ENCODE peak calls at places on chromosome 17, in seven cellular contexts. M is neural progenitor cell, G is HCT116, C is OCI-LY7, N is hepatocyte, S is GM23338, J is SK-N-SH. P is an unnamed sample.

GRCh38 chr17:53516643-53517042 is 306.1 kb upstream of the KIF2B start:
- DNase-seq in M (peak), G (no peak), C (no peak), N (peak), S (peak), J (no peak), P (peak)

GRCh38 chr17:8859029-8859803 is 8.3 kb downstream of the PIK3R6 start:
- DNase-seq in M (no peak), G (no peak), C (no peak), N (no peak), S (no peak), J (no peak), P (no peak)

GRCh38 chr17:72590382-72590781 is 469.6 kb downstream of the SOX9 start:
- DNase-seq in M (no peak), G (no peak), C (no peak), N (no peak), S (no peak), J (no peak), P (peak)

GRCh38 chr17:80957461-80957941 is 34.1 kb upstream of the CHMP6 start:
- DNase-seq in M (no peak), G (no peak), C (no peak), N (no peak), S (no peak), J (no peak), P (no peak)

GRCh38 chr17:36686123-36686669 is 84.8 kb downstream of the MRM1 start:
- DNase-seq in M (no peak), G (no peak), C (no peak), N (no peak), S (no peak), J (no peak), P (peak)

GRCh38 chr17:82781894-82782274 is 30.0 kb downstream of the TBCD start:
- DNase-seq in M (peak), G (peak), C (peak), N (peak), S (peak), J (peak), P (peak)

GRCh38 chr17:63911657-63912100 is 621 bp upstream of the CSHL1 start:
- DNase-seq in M (peak), G (peak), C (peak), N (peak), S (peak), J (peak), P (peak)

GRCh38 chr17:69175812-69176517 is 34.3 kb upstream of the ABCA6 start:
- DNase-seq in M (no peak), G (peak), C (no peak), N (peak), S (no peak), J (no peak), P (peak)

GRCh38 chr17:48704521-48704920 is 17.8 kb downstream of the PRAC1 start:
- DNase-seq in M (no peak), G (no peak), C (no peak), N (no peak), S (no peak), J (no peak), P (no peak)

GRCh38 chr17:77215281-77215680 is 74.5 kb downstream of the SEC14L1 start:
- DNase-seq in M (no peak), G (no peak), C (no peak), N (no peak), S (no peak), J (no peak), P (no peak)

GRCh38 chr17:38625482-38625881 is 19.7 kb upstream of the SRCIN1 start:
- DNase-seq in M (no peak), G (no peak), C (no peak), N (no peak), S (no peak), J (no peak), P (no peak)

GRCh38 chr17:29784661-29785060 is 145.4 kb downstream of the SSH2 start:
- DNase-seq in M (no peak), G (no peak), C (no peak), N (no peak), S (no peak), J (no peak), P (no peak)

GRCh38 chr17:40331743-40332641 is 23.0 kb downstream of the RARA start:
- DNase-seq in M (no peak), G (no peak), C (no peak), N (peak), S (no peak), J (peak), P (no peak)

GRCh38 chr17:38701504-38702165 is 3.4 kb upstream of the MLLT6 start:
- DNase-seq in M (no peak), G (no peak), C (peak), N (peak), S (peak), J (no peak), P (peak)

GRCh38 chr17:57955183-57955952 is at the start of gene CUEDC1:
- DNase-seq in M (peak), G (no peak), C (peak), N (peak), S (peak), J (peak), P (peak)

GRCh38 chr17:51818777-51819176 is 339.7 kb downstream of the CA10 start:
- DNase-seq in M (no peak), G (no peak), C (no peak), N (no peak), S (no peak), J (no peak), P (peak)

GRCh38 chr17:20032636-20033035 is 23.5 kb downstream of the SPECC1 start:
- DNase-seq in M (no peak), G (no peak), C (no peak), N (no peak), S (no peak), J (no peak), P (no peak)

GRCh38 chr17:73513426-73513825 is 130.8 kb downstream of the SDK2 start:
- DNase-seq in M (peak), G (no peak), C (no peak), N (no peak), S (no peak), J (no peak), P (no peak)

GRCh38 chr17:40598928-40599627 is 33.8 kb upstream of the CCR7 start:
- DNase-seq in M (no peak), G (no peak), C (peak), N (no peak), S (no peak), J (no peak), P (no peak)

GRCh38 chr17:8922451-8922850 is 43.1 kb downstream of the PIK3R5 start:
- DNase-seq in M (no peak), G (no peak), C (no peak), N (peak), S (no peak), J (no peak), P (peak)

GRCh38 chr17:72560303-72561247 is 439.8 kb downstream of the SOX9 start:
- DNase-seq in M (peak), G (peak), C (peak), N (peak), S (peak), J (peak), P (peak)

GRCh38 chr17:6492892-6493674 is 48.8 kb downstream of the PIMREG start:
- DNase-seq in M (no peak), G (no peak), C (peak), N (no peak), S (peak), J (no peak), P (no peak)

GRCh38 chr17:82244413-82245140 is 15.7 kb downstream of the SLC16A3 start:
- DNase-seq in M (no peak), G (no peak), C (peak), N (no peak), S (no peak), J (peak), P (peak)

GRCh38 chr17:51869387-51869786 is 289.1 kb downstream of the CA10 start:
- DNase-seq in M (peak), G (no peak), C (peak), N (peak), S (peak), J (no peak), P (peak)

GRCh38 chr17:78865682-78866390 is 25.2 kb upstream of the USP36 start:
- DNase-seq in M (peak), G (peak), C (peak), N (peak), S (peak), J (peak), P (peak)

GRCh38 chr17:50115744-50116143 is 14.2 kb downstream of the SAMD14 start:
- DNase-seq in M (no peak), G (no peak), C (no peak), N (no peak), S (no peak), J (no peak), P (no peak)

GRCh38 chr17:50114849-50115357 is 15.1 kb downstream of the SAMD14 start:
- DNase-seq in M (peak), G (peak), C (peak), N (peak), S (peak), J (peak), P (peak)

GRCh38 chr17:50118828-50119218 is 11.1 kb downstream of the SAMD14 start:
- DNase-seq in M (no peak), G (no peak), C (no peak), N (no peak), S (no peak), J (no peak), P (no peak)

GRCh38 chr17:50118076-50118827 is 11.7 kb downstream of the SAMD14 start:
- DNase-seq in M (no peak), G (no peak), C (no peak), N (no peak), S (no peak), J (no peak), P (no peak)

DNA sequence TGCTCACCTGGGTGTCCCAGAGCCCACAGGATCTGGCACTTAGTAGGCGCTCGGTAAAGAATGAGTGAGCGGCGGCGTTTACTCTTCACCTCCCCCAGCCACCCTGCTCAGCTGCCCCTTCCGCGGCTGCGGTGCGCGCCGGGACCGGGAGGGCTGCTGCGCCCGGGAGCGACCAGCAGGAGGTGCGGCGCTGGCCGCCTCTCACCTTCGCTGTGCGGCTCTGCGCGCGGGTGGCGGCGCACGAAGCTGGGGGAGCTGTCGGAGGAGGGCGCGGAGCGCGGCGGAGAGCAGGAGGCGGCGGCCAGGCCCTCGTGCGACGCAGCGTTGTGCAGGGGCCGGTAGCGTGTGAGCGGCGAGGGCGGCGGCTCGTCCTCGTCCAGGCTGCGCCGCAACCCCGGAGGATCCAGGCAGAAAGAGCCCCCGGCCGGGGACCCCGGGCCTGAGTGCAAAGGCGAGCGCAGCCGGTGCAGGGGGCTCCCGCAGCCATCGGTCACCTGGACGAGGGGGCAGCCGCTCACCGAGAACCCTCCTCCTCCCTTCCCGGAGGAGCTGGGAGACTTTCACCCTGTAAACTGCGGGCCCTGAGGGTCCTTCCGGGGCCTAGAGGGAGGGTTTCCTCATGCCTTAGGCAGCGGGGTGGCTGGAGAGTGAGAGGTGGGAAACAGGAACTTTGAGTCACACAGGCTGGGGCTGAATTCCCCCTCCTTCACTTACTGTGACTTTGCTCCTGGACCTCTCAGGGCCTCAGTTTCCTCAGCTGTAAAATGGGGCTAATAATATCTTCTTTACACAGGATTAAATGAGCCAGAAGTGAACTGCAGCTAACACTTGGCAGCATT is 12.5 kb downstream of the SAMD14 start:
- DNase-seq in M (peak), G (peak), C (peak), N (peak), S (peak), J (no peak), P (peak)
- H3K4me3 ChIP-seq in M (no peak), G (peak), C (no peak), N (no peak), S (peak), J (no peak), P (peak)

GRCh38 chr17:15289285-15290185 is 24.4 kb upstream of the PMP22 start:
- DNase-seq in M (no peak), G (no peak), C (no peak), N (peak), S (no peak), J (peak), P (peak)

GRCh38 chr17:15290186-15290536 is 25.0 kb upstream of the PMP22 start:
- DNase-seq in M (no peak), G (no peak), C (no peak), N (no peak), S (no peak), J (no peak), P (no peak)

GRCh38 chr17:15285466-15285865 is 20.3 kb upstream of the PMP22 start:
- DNase-seq in M (no peak), G (no peak), C (no peak), N (no peak), S (no peak), J (no peak), P (no peak)

GRCh38 chr17:15288859-15289258 is 23.7 kb upstream of the PMP22 start:
- DNase-seq in M (no peak), G (no peak), C (no peak), N (no peak), S (no peak), J (no peak), P (no peak)

DNA sequence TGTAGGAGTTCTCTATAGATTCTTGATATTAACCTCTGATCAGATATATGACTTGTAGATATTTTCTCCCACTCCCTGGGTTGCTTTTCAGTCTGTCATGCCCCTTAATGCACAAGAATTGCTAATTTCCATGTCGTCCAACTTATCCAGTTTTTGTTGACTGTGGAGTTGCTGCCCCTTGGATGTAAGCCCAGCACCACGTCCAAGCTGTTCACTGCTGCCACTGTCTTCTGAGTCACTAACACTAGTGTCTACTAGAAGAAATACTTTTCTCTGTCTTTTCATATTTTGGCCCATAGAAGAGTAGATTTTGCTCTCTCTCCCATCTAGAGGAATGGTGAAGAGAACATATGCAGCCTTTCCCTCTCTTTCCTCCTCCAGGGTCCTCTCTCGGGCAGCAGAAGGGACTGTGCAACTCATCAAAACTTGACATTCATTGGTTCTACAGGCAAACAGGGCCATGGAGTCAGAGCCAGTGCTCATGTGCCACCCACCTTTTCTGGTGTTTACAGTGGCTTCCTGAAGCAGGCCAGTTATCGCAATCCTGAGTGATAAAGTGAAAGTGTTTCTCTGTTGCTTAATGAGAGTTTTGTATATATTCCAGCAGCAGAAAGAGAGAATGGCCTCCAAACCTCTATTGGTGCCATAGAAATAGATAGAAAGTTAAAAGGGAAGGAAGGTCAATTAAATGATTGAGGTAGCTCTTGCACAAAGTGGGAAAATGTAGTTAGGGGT is 22.6 kb upstream of the PMP22 start:
- DNase-seq in M (no peak), G (no peak), C (no peak), N (no peak), S (no peak), J (no peak), P (no peak)
- TF ChIP-seq EZH2phosphoT487 in M (no peak), G (no peak), C (no peak), N (no peak), S (no peak), J (no peak), P (no peak)

DNA sequence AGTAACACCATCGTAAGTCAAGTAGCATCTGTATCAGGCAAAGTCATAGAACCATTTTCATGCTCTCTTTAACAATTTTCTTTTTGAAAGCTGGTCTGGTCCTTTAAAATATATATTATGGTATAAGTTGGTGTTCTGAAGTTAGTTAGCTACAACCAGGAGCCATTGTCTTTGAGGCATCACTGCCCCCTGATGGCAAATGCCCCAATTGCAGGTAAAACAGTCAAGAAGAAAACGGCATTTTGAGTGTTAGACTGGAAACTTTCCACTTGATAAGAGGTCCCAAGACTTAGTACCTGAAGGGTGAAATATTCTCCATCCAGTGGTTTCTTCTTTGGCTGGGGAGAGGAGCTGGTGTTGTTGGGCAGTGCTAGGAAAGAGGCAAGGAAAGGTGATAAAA is 14.1 kb downstream of the TP53 start:
- DNase-seq in M (peak), G (no peak), C (peak), N (no peak), S (peak), J (no peak), P (peak)
- TF ChIP-seq CTCF in M (peak), G (peak), C (peak), N (peak), S (peak), J (peak), P (peak)

DNA sequence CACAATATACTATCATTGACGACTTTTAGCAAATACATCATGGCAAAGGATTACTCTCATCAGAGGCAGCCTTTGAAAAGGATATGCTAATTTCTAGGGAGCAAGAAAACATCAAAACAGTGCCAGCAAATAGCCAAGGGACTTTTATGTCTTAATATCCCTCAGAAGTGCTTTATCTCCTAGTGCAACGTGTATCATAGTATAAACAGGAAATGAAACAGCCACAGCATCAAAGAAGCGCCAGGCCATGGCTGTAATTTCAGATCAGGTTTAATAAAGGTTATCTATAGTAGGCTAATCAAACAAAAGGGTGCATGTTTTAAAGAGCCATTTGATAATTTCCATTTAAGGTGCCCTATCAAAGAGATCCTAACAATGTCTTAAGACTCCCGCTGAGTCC is 159.9 kb downstream of the AXIN2 start:
- DNase-seq in M (no peak), G (no peak), C (no peak), N (no peak), S (no peak), J (no peak), P (peak)
- H3K4me3 ChIP-seq in M (no peak), G (no peak), C (no peak), N (no peak), S (no peak), J (no peak), P (no peak)

DNA sequence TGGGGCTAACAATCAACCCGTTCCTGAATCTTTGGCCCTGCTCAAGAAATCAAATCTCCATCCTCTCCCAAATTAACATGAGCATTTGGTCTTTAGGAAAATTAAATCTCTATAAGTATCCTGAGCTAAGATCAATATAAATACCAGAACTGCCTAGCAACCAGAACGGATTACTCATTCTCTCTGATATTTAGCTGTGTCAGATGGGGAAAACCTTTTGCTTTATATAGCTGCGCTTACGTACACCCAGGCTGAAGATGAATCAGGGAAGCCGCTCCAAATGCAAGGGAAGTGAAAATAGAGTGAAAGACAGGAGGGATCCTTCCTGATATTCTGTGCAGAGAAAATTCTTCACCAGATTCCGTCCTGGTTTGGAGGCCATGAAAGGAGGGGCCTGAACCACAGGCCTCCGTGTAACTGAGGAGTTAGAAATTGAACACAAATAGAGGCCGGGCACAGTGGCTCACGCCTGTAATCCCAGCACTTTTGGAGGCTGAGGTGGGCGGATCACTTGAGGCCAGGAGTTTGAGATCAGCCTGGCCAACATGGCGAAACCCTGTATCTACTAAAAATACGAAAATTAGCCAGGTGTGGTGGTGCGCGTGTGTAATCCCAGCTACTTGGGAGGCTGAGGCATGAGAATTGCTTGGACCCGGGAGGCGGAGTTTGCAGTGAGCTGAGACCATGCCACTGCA is 23.4 kb upstream of the GRB2 start:
- DNase-seq in M (no peak), G (no peak), C (no peak), N (peak), S (no peak), J (no peak), P (peak)
- TF ChIP-seq EZH2phosphoT487 in M (no peak), G (no peak), C (no peak), N (no peak), S (no peak), J (no peak), P (no peak)

GRCh38 chr17:46770818-46771600 is 47.5 kb downstream of the WNT3 start:
- DNase-seq in M (peak), G (no peak), C (peak), N (peak), S (peak), J (peak), P (peak)
- TF ChIP-seq CTCF in M (no peak), G (no peak), C (peak), N (peak), S (peak), J (no peak), P (no peak)

GRCh38 chr17:59623151-59623550 is 3.5 kb downstream of the CLTC start:
- DNase-seq in M (peak), G (no peak), C (no peak), N (no peak), S (no peak), J (no peak), P (no peak)
- H3K4me3 ChIP-seq in M (no peak), G (no peak), C (peak), N (peak), S (no peak), J (peak), P (peak)

DNA sequence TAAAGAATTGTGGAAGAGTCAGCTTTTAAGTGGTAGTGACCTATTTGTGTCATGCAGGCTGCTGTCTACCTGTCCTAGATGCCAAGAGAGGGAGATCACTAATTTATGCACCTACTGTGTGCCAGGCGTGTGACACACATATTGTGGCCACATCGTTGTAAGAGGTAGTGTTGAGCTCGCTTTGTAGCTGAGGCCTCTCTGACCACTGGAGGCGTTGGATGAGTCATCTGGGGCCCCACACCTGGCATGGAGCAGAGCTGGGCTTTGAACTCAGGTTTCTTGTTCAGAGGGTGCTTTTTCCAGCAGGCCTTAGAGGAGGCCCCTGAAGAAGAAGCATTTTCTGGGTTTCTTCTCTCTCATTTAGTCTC is 52.3 kb upstream of the LGALS9 start:
- DNase-seq in M (no peak), G (no peak), C (no peak), N (peak), S (no peak), J (no peak), P (no peak)
- TF ChIP-seq EZH2phosphoT487 in M (no peak), G (no peak), C (no peak), N (no peak), S (no peak), J (no peak), P (no peak)